ENCODE peak calls at places on chromosome 13, in four cellular contexts. X, F, U and H are unnamed samples.

GRCh38 chr13:45479661-45480060 is 14.9 kb downstream of the COG3 start:
- DNase-seq in X (no peak), F (no peak), U (no peak), H (no peak)

GRCh38 chr13:41694902-41695301 is 237.6 kb downstream of the RGCC start:
- DNase-seq in X (peak; percentile 84), F (peak; percentile 25), U (peak; percentile 88), H (no peak)

GRCh38 chr13:24253520-24254150 is 55.7 kb upstream of the C1QTNF9 start:
- DNase-seq in X (no peak), F (no peak), U (no peak), H (no peak)

GRCh38 chr13:51298812-51299211 is 40.7 kb upstream of the SERPINE3 start:
- DNase-seq in X (no peak), F (no peak), U (peak; percentile 4), H (no peak)

GRCh38 chr13:81140675-81141074 is 799.7 kb upstream of the SPRY2 start:
- DNase-seq in X (no peak), F (no peak), U (no peak), H (no peak)

GRCh38 chr13:20980420-20980819 is 77.9 kb upstream of the XPO4 start:
- DNase-seq in X (no peak), F (no peak), U (no peak), H (no peak)

GRCh38 chr13:104477256-104477655 is 1411.0 kb upstream of the SLC10A2 start:
- DNase-seq in X (peak; percentile 39), F (no peak), U (no peak), H (no peak)

GRCh38 chr13:109271991-109272454 is 514.4 kb downstream of the IRS2 start:
- DNase-seq in X (peak; percentile 72), F (no peak), U (peak; percentile 85), H (no peak)

GRCh38 chr13:23889598-23890224 is 511 bp upstream of the MIPEP start:
- DNase-seq in X (no peak), F (no peak), U (peak; percentile 1), H (no peak)

GRCh38 chr13:94020833-94021232 is 458.6 kb downstream of the DCT start:
- DNase-seq in X (peak; percentile 54), F (no peak), U (no peak), H (no peak)

GRCh38 chr13:35549481-35549880 is 73.0 kb upstream of the MAB21L1 start:
- DNase-seq in X (peak; percentile 69), F (no peak), U (peak; percentile 27), H (no peak)

GRCh38 chr13:84654654-84655244 is 772.5 kb upstream of the SLITRK1 start:
- DNase-seq in X (no peak), F (no peak), U (no peak), H (peak; percentile 87)

GRCh38 chr13:109844396-109844795 is 58.0 kb upstream of the IRS2 start:
- DNase-seq in X (peak; percentile 32), F (no peak), U (no peak), H (no peak)

GRCh38 chr13:96011291-96011875 is 41.8 kb downstream of the UGGT2 start:
- DNase-seq in X (no peak), F (no peak), U (no peak), H (no peak)

GRCh38 chr13:109010912-109011311 is 381.5 kb downstream of the MYO16 start:
- DNase-seq in X (no peak), F (no peak), U (no peak), H (peak; percentile 31)

GRCh38 chr13:109465151-109465550 is 321.2 kb downstream of the IRS2 start:
- DNase-seq in X (peak; percentile 2), F (no peak), U (peak; percentile 18), H (no peak)

GRCh38 chr13:64934569-64935362 is 2295.4 kb downstream of the PCDH9 start:
- DNase-seq in X (no peak), F (no peak), U (no peak), H (no peak)

GRCh38 chr13:86403213-86403612 is 604.0 kb upstream of the SLITRK6 start:
- DNase-seq in X (no peak), F (no peak), U (no peak), H (no peak)

GRCh38 chr13:111510502-111511218 is 190.2 kb downstream of the TEX29 start:
- DNase-seq in X (no peak), F (no peak), U (no peak), H (no peak)

GRCh38 chr13:48542581-48543341 is 9.9 kb upstream of the RCBTB2 start:
- DNase-seq in X (no peak), F (peak; percentile 43), U (no peak), H (no peak)

GRCh38 chr13:71522976-71523517 is 344.0 kb downstream of the DACH1 start:
- DNase-seq in X (no peak), F (no peak), U (no peak), H (no peak)

GRCh38 chr13:60379837-60380236 is 17.2 kb upstream of the TDRD3 start:
- DNase-seq in X (no peak), F (no peak), U (peak; percentile 2), H (no peak)

GRCh38 chr13:98921786-98922185 is 56.1 kb downstream of the DOCK9 start:
- DNase-seq in X (no peak), F (no peak), U (no peak), H (no peak)
- H3K27ac ChIP-seq in X (no peak overlapping the region), F (no peak overlapping the region), U (no peak overlapping the region), H (no peak overlapping the region)

GRCh38 chr13:113413898-113414282 is 39.4 kb downstream of the ADPRHL1 start:
- DNase-seq in X (no peak), F (peak; percentile 31), U (no peak), H (no peak)

GRCh38 chr13:113414335-113414734 is 39.0 kb downstream of the ADPRHL1 start:
- DNase-seq in X (no peak), F (no peak), U (no peak), H (no peak)

GRCh38 chr13:113412440-113412839 is 40.8 kb downstream of the ADPRHL1 start:
- DNase-seq in X (no peak), F (no peak), U (no peak), H (no peak)

GRCh38 chr13:113415032-113415431 is 38.3 kb downstream of the ADPRHL1 start:
- DNase-seq in X (no peak), F (no peak), U (no peak), H (no peak)

GRCh38 chr13:113413178-113413897 is 40.0 kb downstream of the ADPRHL1 start:
- DNase-seq in X (no peak), F (no peak), U (no peak), H (no peak)
- H3K27ac ChIP-seq in X (no peak overlapping the region), F (peak overlapping the region; percentile 49), U (no peak overlapping the region), H (no peak overlapping the region)

DNA sequence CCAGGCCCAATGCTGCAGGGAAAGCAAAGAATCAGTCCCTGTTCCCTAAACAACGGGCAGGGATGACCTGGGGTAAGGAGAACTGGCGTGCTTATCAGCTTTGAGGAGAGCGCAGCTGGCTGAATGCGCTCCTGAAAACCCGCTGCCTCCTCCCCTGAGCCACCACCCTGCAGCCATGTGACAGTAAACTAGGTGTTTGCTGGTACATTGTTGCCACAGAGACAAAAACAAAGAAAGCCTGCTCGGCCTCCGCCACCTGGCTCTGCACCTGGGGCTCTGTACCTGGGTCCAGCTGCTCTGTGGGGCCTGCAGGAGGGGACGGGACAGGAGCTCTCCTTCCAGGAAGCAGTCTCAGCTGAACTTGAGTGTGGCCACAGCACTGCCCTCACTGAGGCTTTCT is 21.8 kb downstream of the MCF2L start:
- DNase-seq in X (peak; percentile 1), F (peak; percentile 80), U (no peak), H (no peak)
- H3K27ac ChIP-seq in X (no peak overlapping the region), F (peak overlapping the region; percentile 49), U (no peak overlapping the region), H (no peak overlapping the region)

DNA sequence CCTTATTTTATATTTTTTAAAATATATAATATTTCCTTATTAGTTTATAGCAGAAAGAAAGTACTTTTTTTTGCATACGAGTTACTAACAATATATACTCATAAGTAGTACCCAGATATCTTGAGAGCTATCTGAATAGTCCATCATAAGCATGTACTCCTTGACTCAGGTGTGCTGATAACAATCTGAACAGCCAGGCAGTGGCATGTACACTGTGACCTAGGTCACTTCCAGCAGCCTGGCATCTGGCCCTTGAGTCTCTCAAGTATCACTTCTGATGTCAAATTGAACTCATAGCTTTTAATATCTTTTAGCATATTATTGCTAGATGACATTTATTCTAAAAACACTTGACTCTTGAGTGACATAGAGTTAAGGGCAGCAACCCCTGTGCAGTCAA is 1576.7 kb downstream of the SLITRK1 start:
- DNase-seq in X (no peak), F (no peak), U (no peak), H (no peak)
- H3K27ac ChIP-seq in X (no peak overlapping the region), F (no peak overlapping the region), U (no peak overlapping the region), H (no peak overlapping the region)

GRCh38 chr13:113582841-113583631 is 1.5 kb upstream of the TFDP1 start:
- DNase-seq in X (no peak), F (peak; percentile 6), U (no peak), H (no peak)

GRCh38 chr13:113584870-113585671 is 518 bp downstream of the TFDP1 start:
- DNase-seq in X (peak; percentile 21), F (peak; percentile 17), U (peak; percentile 9), H (no peak)

GRCh38 chr13:113585828-113586355 is 1.3 kb downstream of the TFDP1 start:
- DNase-seq in X (no peak), F (peak; percentile 7), U (no peak), H (no peak)

GRCh38 chr13:113581871-113582270 is 2.7 kb upstream of the TFDP1 start:
- DNase-seq in X (no peak), F (no peak), U (no peak), H (no peak)

GRCh38 chr13:113584205-113584869 is at the start of gene TFDP1:
- DNase-seq in X (peak; percentile 86), F (peak; percentile 79), U (peak; percentile 89), H (peak; percentile 52)
- H3K27ac ChIP-seq in X (peak within 1 kb of the TSS; percentile 10), F (peak within 1 kb of the TSS; percentile 53), U (peak within 1 kb of the TSS; percentile 97), H (no peak within 1 kb of the TSS)

DNA sequence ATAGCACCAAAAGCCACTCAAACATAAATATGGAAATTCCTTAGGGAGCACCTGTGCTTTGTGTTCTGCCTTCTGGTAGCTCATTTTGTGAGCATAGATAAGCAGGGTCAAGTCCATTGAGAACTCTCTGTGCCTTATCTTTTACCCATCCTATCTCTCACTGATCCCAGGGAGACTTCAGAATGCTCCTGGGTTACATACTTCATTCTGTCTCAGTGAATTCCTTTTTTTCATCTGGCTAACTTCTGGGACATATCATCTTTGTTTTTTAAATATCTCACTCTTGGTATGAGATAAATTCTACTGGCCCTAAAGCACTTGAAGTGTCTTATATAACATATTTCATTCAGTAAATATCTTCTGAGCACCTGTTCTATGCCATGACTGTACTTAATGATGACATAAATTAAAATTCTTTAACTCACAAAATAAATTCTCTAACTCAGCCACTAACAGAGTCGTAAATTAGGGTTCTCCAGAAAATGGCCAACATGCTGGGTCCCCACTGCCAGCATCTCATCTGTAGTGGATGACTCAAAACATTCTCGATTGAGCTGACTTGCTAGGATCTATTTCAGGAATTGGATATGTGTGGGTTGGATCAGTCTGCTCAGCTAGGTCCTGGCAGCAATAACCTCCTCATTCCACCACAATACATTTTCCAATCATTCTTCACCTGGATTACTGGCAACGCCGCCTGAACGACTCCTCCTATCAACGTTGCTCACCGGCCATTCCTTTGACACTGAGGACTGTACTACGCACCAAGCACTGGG is 170.2 kb downstream of the FOXO1 start:
- DNase-seq in X (no peak), F (no peak), U (no peak), H (no peak)
- H3K27ac ChIP-seq in X (no peak overlapping the region), F (no peak overlapping the region), U (peak overlapping the region; percentile 50), H (no peak overlapping the region)

GRCh38 chr13:29482504-29482903 is 113.0 kb downstream of the SLC7A1 start:
- DNase-seq in X (no peak), F (no peak), U (no peak), H (no peak)

GRCh38 chr13:29479716-29480492 is 115.6 kb downstream of the SLC7A1 start:
- DNase-seq in X (no peak), F (no peak), U (no peak), H (no peak)

GRCh38 chr13:29483211-29483610 is 112.3 kb downstream of the SLC7A1 start:
- DNase-seq in X (no peak), F (no peak), U (no peak), H (no peak)

GRCh38 chr13:29481603-29482002 is 113.9 kb downstream of the SLC7A1 start:
- DNase-seq in X (no peak), F (no peak), U (no peak), H (no peak)

GRCh38 chr13:29480893-29481525 is 114.5 kb downstream of the SLC7A1 start:
- DNase-seq in X (no peak), F (no peak), U (no peak), H (no peak)
- H3K27ac ChIP-seq in X (no peak overlapping the region), F (no peak overlapping the region), U (no peak overlapping the region), H (no peak overlapping the region)